ENCODE peak calls at places on chromosomes 7 and 10, in five cellular contexts. Q, V, N, K and X are unnamed samples.

GRCh38 chr7:1694981-1695511 is 25.0 kb downstream of the ELFN1 start:
- DNase-seq in Q (no peak), V (no peak), N (no peak), K (no peak), X (no peak)

GRCh38 chr7:35716038-35716803 is 21.3 kb upstream of the HERPUD2 start:
- DNase-seq in Q (no peak), V (no peak), N (no peak), K (no peak), X (no peak)

GRCh38 chr10:75477681-75478080 is 46.3 kb downstream of the LRMDA start:
- DNase-seq in Q (no peak), V (no peak), N (no peak), K (no peak), X (no peak)

GRCh38 chr10:35058134-35058533 is 32.0 kb downstream of the CUL2 start:
- DNase-seq in Q (peak; percentile 66), V (no peak), N (no peak), K (no peak), X (peak; percentile 95)

GRCh38 chr10:49005270-49005669 is 65.6 kb upstream of the LRRC18 start:
- DNase-seq in Q (no peak), V (no peak), N (no peak), K (no peak), X (no peak)

GRCh38 chr7:100685049-100685605 is 8.9 kb downstream of the GIGYF1 start:
- DNase-seq in Q (no peak), V (no peak), N (no peak), K (no peak), X (no peak)

GRCh38 chr7:50303082-50303893 is 1.2 kb upstream of the IKZF1 start:
- DNase-seq in Q (no peak), V (peak; percentile 70), N (no peak), K (no peak), X (no peak)

GRCh38 chr7:123557016-123557630 is 495 bp downstream of the NDUFA5 start:
- DNase-seq in Q (no peak), V (no peak), N (no peak), K (no peak), X (no peak)

GRCh38 chr10:91220954-91221696 is 662 bp downstream of the PCGF5 start:
- DNase-seq in Q (no peak), V (no peak), N (no peak), K (no peak), X (peak; percentile 10)

GRCh38 chr10:97861351-97861750 is 11.7 kb downstream of the GOLGA7B start:
- DNase-seq in Q (peak; percentile 86), V (no peak), N (no peak), K (no peak), X (peak; percentile 48)

GRCh38 chr10:103839867-103840746 is 15.3 kb downstream of the SH3PXD2A start:
- DNase-seq in Q (no peak), V (no peak), N (no peak), K (no peak), X (no peak)

GRCh38 chr10:17453377-17454091 is 861 bp downstream of the ST8SIA6 start:
- DNase-seq in Q (no peak), V (peak; percentile 79), N (no peak), K (peak; percentile 26), X (peak; percentile 31)

GRCh38 chr10:110269641-110270318 is 34.9 kb downstream of the SMNDC1 start:
- DNase-seq in Q (peak; percentile 35), V (peak; percentile 62), N (no peak), K (no peak), X (peak; percentile 18)